ENCODE peak calls at places on chromosomes 13 and 19, in five cellular contexts. E is lung, W is psoas muscle, R is adrenal gland, F is cardiac muscle cell. V is an unnamed sample.
A peak's percentile ranks its signal among the peaks of the same experiment; 100 is the strongest.

GRCh38 chr19:39160523-39160861 is 34.9 kb downstream of the PAK4 start:
- DNase-seq in E (no peak), W (no peak), R (peak; percentile 61), F (peak; percentile 84), V (no peak)

GRCh38 chr19:11361037-11361770 is 6.0 kb downstream of the PLPPR2 start:
- DNase-seq in E (peak; percentile 85), W (peak; percentile 66), R (peak; percentile 83), F (no peak), V (no peak)

GRCh38 chr13:54884645-54885044 is 1856.0 kb downstream of the OLFM4 start:
- DNase-seq in E (no peak), W (no peak), R (no peak), F (no peak), V (no peak)

GRCh38 chr19:38796154-38796553 is 7.2 kb downstream of the LGALS7B start:
- DNase-seq in E (no peak), W (no peak), R (no peak), F (no peak), V (no peak)

GRCh38 chr13:37074703-37075102 is 15.2 kb upstream of the SUPT20H start:
- DNase-seq in E (no peak), W (no peak), R (no peak), F (peak; percentile 65), V (no peak)

GRCh38 chr13:45178349-45179142 is 22.3 kb downstream of the KCTD4 start:
- DNase-seq in E (no peak), W (no peak), R (no peak), F (peak; percentile 21), V (no peak)

GRCh38 chr19:794989-795658 is 2.1 kb upstream of the PTBP1 start:
- DNase-seq in E (no peak), W (peak; percentile 80), R (no peak), F (no peak), V (no peak)

GRCh38 chr13:59435024-59435423 is 728.7 kb downstream of the DIAPH3 start:
- DNase-seq in E (no peak), W (no peak), R (no peak), F (no peak), V (no peak)

GRCh38 chr13:21670006-21670882 is 629 bp upstream of the FGF9 start:
- DNase-seq in E (no peak), W (peak; percentile 66), R (peak; percentile 68), F (peak; percentile 46), V (peak; percentile 45)

GRCh38 chr13:73665279-73665678 is 468.9 kb downstream of the KLF12 start:
- DNase-seq in E (no peak), W (no peak), R (no peak), F (no peak), V (no peak)

GRCh38 chr19:40592170-40592569 is 9.0 kb upstream of the LTBP4 start:
- DNase-seq in E (no peak), W (no peak), R (no peak), F (peak; percentile 69), V (no peak)

GRCh38 chr19:57708641-57709354 is at the start of gene ZNF154:
- DNase-seq in E (peak; percentile 29), W (peak; percentile 61), R (peak; percentile 83), F (peak; percentile 86), V (no peak)

GRCh38 chr19:2461751-2462634 is 5.2 kb upstream of the LMNB2 start:
- DNase-seq in E (peak; percentile 57), W (peak; percentile 70), R (no peak), F (peak; percentile 71), V (no peak)

GRCh38 chr19:11195169-11195568 is 2.2 kb downstream of the KANK2 start:
- DNase-seq in E (no peak), W (peak; percentile 66), R (no peak), F (no peak), V (no peak)

GRCh38 chr13:51834581-51835158 is 10.3 kb downstream of the TMEM272 start:
- DNase-seq in E (no peak), W (no peak), R (no peak), F (no peak), V (no peak)

GRCh38 chr13:105918842-105919741 is 616.4 kb downstream of the EFNB2 start:
- DNase-seq in E (no peak), W (no peak), R (peak; percentile 52), F (peak; percentile 71), V (no peak)

GRCh38 chr13:49256841-49257240 is 9.1 kb downstream of the CDADC1 start:
- DNase-seq in E (no peak), W (no peak), R (no peak), F (peak; percentile 23), V (no peak)

GRCh38 chr19:53463263-53463662 is 4.3 kb upstream of the ZNF813 start:
- DNase-seq in E (peak; percentile 39), W (peak; percentile 74), R (peak; percentile 83), F (no peak), V (peak; percentile 67)

GRCh38 chr13:101757446-101758039 is 305.1 kb downstream of the ITGBL1 start:
- DNase-seq in E (no peak), W (no peak), R (no peak), F (peak; percentile 23), V (no peak)

GRCh38 chr13:72168126-72168525 is 301.1 kb upstream of the DACH1 start:
- DNase-seq in E (no peak), W (no peak), R (no peak), F (no peak), V (no peak)

GRCh38 chr19:53808710-53809125 is 15.4 kb downstream of the NLRP12 start:
- DNase-seq in E (no peak), W (no peak), R (no peak), F (peak; percentile 73), V (no peak)

DNA sequence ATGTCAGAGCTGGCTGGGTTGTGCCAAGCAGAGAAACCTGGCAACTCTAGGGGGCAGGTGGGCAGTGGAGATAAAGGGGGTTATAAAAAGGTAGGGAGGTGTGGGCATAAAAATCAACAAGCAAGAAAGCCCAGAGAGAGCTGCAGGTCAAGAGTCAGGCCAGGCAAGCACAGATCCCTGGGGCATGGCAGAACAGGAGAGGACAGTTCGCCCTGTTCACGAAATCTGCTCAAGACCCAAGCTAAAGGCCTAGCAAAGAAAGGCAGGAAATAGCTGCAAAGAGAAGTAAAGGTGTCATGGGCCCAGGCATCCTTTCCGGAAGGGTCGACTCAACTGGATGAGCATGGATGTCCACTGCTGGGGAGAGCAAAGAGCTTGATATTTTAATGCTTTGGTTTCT is 3.4 kb downstream of the MBNL2 start:
- DNase-seq in E (no peak), W (no peak), R (no peak), F (no peak), V (no peak)
- H3K4me1 ChIP-seq in E (peaks cover 18% of the 10 kb centered on the region), W (peaks cover 48% of the 10 kb centered on the region), R (peaks cover 40% of the 10 kb centered on the region), F (peaks cover 36% of the 10 kb centered on the region), V (peaks cover 8% of the 10 kb centered on the region)

DNA sequence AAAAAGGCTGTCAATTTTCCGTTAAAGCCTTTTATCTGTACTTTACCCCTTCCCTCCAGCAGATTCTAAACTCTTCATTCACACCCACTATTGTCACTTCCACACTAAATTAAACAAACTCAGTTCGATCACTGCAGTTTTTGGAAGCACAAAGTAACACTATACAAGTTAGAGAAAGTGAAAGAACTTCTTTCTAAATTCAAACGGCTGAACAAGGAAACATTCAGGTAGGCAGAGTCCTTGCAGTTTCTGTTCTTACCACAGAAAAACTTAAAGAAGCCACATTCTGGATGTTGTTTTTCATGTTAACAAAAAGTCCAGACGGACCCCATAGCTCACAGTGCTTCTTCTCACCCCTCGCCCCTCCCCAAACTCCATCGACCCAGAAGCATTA is 27.5 kb upstream of the UBE2L5 start:
- DNase-seq in E (no peak), W (no peak), R (no peak), F (no peak), V (no peak)
- H3K4me1 ChIP-seq in E (peaks cover 2% of the 10 kb centered on the region), W (peaks cover 5% of the 10 kb centered on the region), R (peaks cover 4% of the 10 kb centered on the region), F (no peaks in the 10 kb centered on the region), V (no peaks in the 10 kb centered on the region)

GRCh38 chr19:15337202-15337601 is 4.9 kb upstream of the BRD4 start:
- DNase-seq in E (no peak), W (no peak), R (no peak), F (peak; percentile 38), V (no peak)

GRCh38 chr19:15332311-15332996 is at the start of gene BRD4:
- DNase-seq in E (peak; percentile 65), W (peak; percentile 86), R (peak; percentile 69), F (peak; percentile 65), V (peak; percentile 65)

GRCh38 chr19:15330801-15331418 is 1.4 kb downstream of the BRD4 start:
- DNase-seq in E (no peak), W (no peak), R (no peak), F (peak; percentile 64), V (no peak)

GRCh38 chr19:15328312-15328711 is 4.0 kb downstream of the BRD4 start:
- DNase-seq in E (peak; percentile 75), W (no peak), R (no peak), F (no peak), V (no peak)

GRCh38 chr19:15331419-15332310 is 674 bp downstream of the BRD4 start:
- DNase-seq in E (peak; percentile 42), W (peak; percentile 82), R (no peak), F (peak; percentile 63), V (peak; percentile 48)
- H3K4me1 ChIP-seq in E (peaks cover 19% of the 10 kb centered on the region), W (peaks cover 72% of the 10 kb centered on the region), R (peaks cover 52% of the 10 kb centered on the region), F (peaks cover 45% of the 10 kb centered on the region), V (peaks cover 26% of the 10 kb centered on the region)

DNA sequence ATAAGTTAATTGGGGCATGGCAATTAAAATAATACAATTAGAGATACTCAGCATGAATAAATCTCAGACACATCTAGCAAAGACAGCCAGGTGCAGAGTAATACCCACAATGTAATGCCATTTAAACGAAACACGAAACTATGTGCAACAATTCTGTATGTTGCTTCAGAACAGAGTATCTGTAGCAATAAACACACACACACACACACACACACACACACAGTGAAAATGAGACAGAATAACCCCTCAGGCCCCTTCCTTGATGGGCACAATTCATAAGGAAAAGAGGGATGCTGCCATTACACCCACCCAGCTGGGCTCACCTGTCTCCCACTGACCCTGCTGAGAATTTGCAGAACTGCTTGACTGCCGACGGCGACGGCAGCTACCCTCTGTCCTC is 2.7 kb downstream of the DEDD2 start:
- DNase-seq in E (no peak), W (no peak), R (no peak), F (no peak), V (no peak)
- H3K4me1 ChIP-seq in E (peaks cover 14% of the 10 kb centered on the region), W (peaks cover 29% of the 10 kb centered on the region), R (peaks cover 12% of the 10 kb centered on the region), F (no peaks in the 10 kb centered on the region), V (peaks cover 8% of the 10 kb centered on the region)

GRCh38 chr19:15280915-15281683 is 48.9 kb upstream of the EPHX3 start:
- DNase-seq in E (peak; percentile 77), W (peak; percentile 95), R (peak; percentile 96), F (peak; percentile 91), V (peak; percentile 81)

GRCh38 chr19:15283141-15283885 is 49.0 kb downstream of the BRD4 start:
- DNase-seq in E (no peak), W (peak; percentile 91), R (no peak), F (peak; percentile 75), V (no peak)

GRCh38 chr19:15280048-15280725 is 47.9 kb upstream of the EPHX3 start:
- DNase-seq in E (no peak), W (peak; percentile 88), R (peak; percentile 87), F (no peak), V (no peak)

GRCh38 chr19:15284091-15284490 is 48.2 kb downstream of the BRD4 start:
- DNase-seq in E (no peak), W (no peak), R (no peak), F (no peak), V (no peak)

GRCh38 chr19:15282311-15282705 is 50.0 kb downstream of the BRD4 start:
- DNase-seq in E (no peak), W (no peak), R (no peak), F (no peak), V (no peak)
- H3K4me1 ChIP-seq in E (peaks cover 54% of the 10 kb centered on the region), W (peaks cover 100% of the 10 kb centered on the region), R (peaks cover 66% of the 10 kb centered on the region), F (peaks cover 67% of the 10 kb centered on the region), V (peaks cover 27% of the 10 kb centered on the region)

V was measured in uterus.